ENCODE peak calls at places on chromosomes 13 and 19, in seven cellular contexts. C is brain microvascular endothelial cell, Y is endodermal cell, H is mammary epithelial cell, Z is AG04450, N is tibial artery, A is mucosa of descending colon. U is an unnamed sample.

GRCh38 chr19:33176670-33177416 is 17.3 kb upstream of the LRP3 start:
- DNase-seq in C (peak; percentile 99), Y (peak; percentile 99), H (peak; percentile 98), Z (peak; percentile 98), N (peak; percentile 97), A (peak; percentile 96), U (peak; percentile 95)

GRCh38 chr19:51803965-51804364 is 9.0 kb downstream of the FPR3 start:
- DNase-seq in C (no peak), Y (no peak), H (no peak), Z (no peak), N (no peak), A (no peak), U (no peak)

GRCh38 chr13:46492946-46493345 is 60.0 kb upstream of the LRCH1 start:
- DNase-seq in C (peak; percentile 31), Y (no peak), H (peak; percentile 16), Z (no peak), N (no peak), A (no peak), U (peak; percentile 7)

GRCh38 chr19:29560313-29561075 is 34.7 kb downstream of the VSTM2B start:
- DNase-seq in C (no peak), Y (no peak), H (no peak), Z (no peak), N (no peak), A (no peak), U (no peak)

GRCh38 chr13:73922728-73923393 is 211.3 kb downstream of the KLF12 start:
- DNase-seq in C (peak; percentile 21), Y (no peak), H (no peak), Z (no peak), N (no peak), A (no peak), U (no peak)

GRCh38 chr13:112892759-112893569 is 76.0 kb upstream of the MCF2L start:
- DNase-seq in C (no peak), Y (peak; percentile 81), H (no peak), Z (no peak), N (no peak), A (peak; percentile 68), U (no peak)

GRCh38 chr19:56671613-56671994 is at the start of gene ZNF835:
- DNase-seq in C (peak; percentile 40), Y (peak; percentile 53), H (no peak), Z (no peak), N (peak; percentile 88), A (peak; percentile 84), U (no peak)

GRCh38 chr19:10320602-10321416 is 5.0 kb upstream of the FDX2 start:
- DNase-seq in C (no peak), Y (no peak), H (no peak), Z (no peak), N (no peak), A (peak; percentile 41), U (no peak)

GRCh38 chr13:36072127-36072526 is 59.1 kb downstream of the DCLK1 start:
- DNase-seq in C (no peak), Y (no peak), H (no peak), Z (no peak), N (no peak), A (no peak), U (no peak)

GRCh38 chr13:110760611-110761010 is 47.1 kb downstream of the ING1 start:
- DNase-seq in C (no peak), Y (no peak), H (no peak), Z (no peak), N (no peak), A (no peak), U (no peak)

GRCh38 chr19:51993422-51993821 is 6.8 kb upstream of the ZNF350 start:
- DNase-seq in C (no peak), Y (no peak), H (no peak), Z (no peak), N (no peak), A (no peak), U (no peak)

GRCh38 chr19:16893686-16893990 is 4.8 kb downstream of the F2RL3 start:
- DNase-seq in C (no peak), Y (no peak), H (no peak), Z (no peak), N (no peak), A (no peak), U (no peak)

GRCh38 chr13:111047326-111047725 is 67.8 kb upstream of the ARHGEF7 start:
- DNase-seq in C (no peak), Y (no peak), H (no peak), Z (no peak), N (no peak), A (no peak), U (no peak)

GRCh38 chr13:114319441-114319871 is 5.2 kb downstream of the CHAMP1 start:
- DNase-seq in C (peak; percentile 53), Y (no peak), H (peak; percentile 47), Z (peak; percentile 85), N (no peak), A (no peak), U (no peak)

GRCh38 chr13:113848020-113848419 is 15.9 kb downstream of the GAS6 start:
- DNase-seq in C (no peak), Y (peak; percentile 34), H (no peak), Z (no peak), N (no peak), A (no peak), U (no peak)

GRCh38 chr19:52336976-52337375 is 933 bp downstream of the ZNF610 start:
- DNase-seq in C (no peak), Y (no peak), H (no peak), Z (no peak), N (no peak), A (no peak), U (no peak)

GRCh38 chr19:9917322-9917721 is 19.0 kb downstream of the OLFM2 start:
- DNase-seq in C (peak; percentile 66), Y (peak; percentile 88), H (peak; percentile 58), Z (no peak), N (no peak), A (no peak), U (no peak)

GRCh38 chr19:30168760-30169159 is 203.4 kb upstream of the ZNF536 start:
- DNase-seq in C (no peak), Y (no peak), H (no peak), Z (no peak), N (no peak), A (no peak), U (no peak)

GRCh38 chr13:104206450-104207044 is 1140.3 kb upstream of the SLC10A2 start:
- DNase-seq in C (no peak), Y (no peak), H (no peak), Z (no peak), N (no peak), A (no peak), U (no peak)

GRCh38 chr19:17681505-17682125 is 6.5 kb downstream of the UNC13A start:
- DNase-seq in C (peak; percentile 31), Y (peak; percentile 89), H (no peak), Z (peak; percentile 6), N (no peak), A (no peak), U (no peak)

GRCh38 chr13:45786293-45786920 is 65.1 kb downstream of the SIAH3 start:
- DNase-seq in C (no peak), Y (no peak), H (no peak), Z (no peak), N (no peak), A (no peak), U (no peak)

GRCh38 chr19:24048261-24048660 is 38.7 kb upstream of the ZNF254 start:
- DNase-seq in C (no peak), Y (peak; percentile 51), H (no peak), Z (no peak), N (no peak), A (no peak), U (no peak)

GRCh38 chr13:27979765-27980279 is 8.7 kb downstream of the URAD start:
- DNase-seq in C (no peak), Y (no peak), H (no peak), Z (no peak), N (no peak), A (no peak), U (no peak)

GRCh38 chr19:33772102-33772857 is 24.4 kb upstream of the KCTD15 start:
- DNase-seq in C (no peak), Y (no peak), H (no peak), Z (no peak), N (no peak), A (no peak), U (no peak)

GRCh38 chr19:31171936-31172335 is 177.3 kb downstream of the TSHZ3 start:
- DNase-seq in C (no peak), Y (no peak), H (no peak), Z (no peak), N (no peak), A (no peak), U (no peak)
- TF ChIP-seq CTCF in C (no peak), Y (no peak), H (no peak), Z (no peak), N (no peak), A (no peak), U (no peak)

DNA sequence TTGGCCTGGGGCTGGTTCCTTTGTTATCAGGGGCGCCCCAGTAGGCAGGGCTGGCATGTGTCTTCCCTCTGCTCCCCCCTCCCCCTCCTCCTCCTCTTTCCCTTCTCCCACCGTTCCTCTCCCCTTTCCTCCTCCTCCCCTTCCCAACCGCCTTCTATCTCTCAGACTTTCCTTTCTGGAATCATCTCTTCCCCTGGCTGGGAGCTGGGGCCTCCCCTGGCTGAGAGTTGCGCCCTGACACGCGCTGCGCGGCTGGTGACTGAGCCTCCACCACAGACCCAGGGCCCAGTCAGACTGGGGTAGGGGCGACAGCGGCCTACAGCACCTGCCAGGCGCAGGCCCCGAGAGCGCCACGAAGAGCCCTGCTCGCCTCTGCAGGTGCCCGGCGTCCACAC is 2.8 kb downstream of the PNMA8B start:
- DNase-seq in C (no peak), Y (peak; percentile 72), H (no peak), Z (no peak), N (no peak), A (no peak), U (no peak)
- H3K4me3 ChIP-seq in C (no peak overlapping the region), Y (no peak overlapping the region), H (no peak overlapping the region), Z (no peak overlapping the region), N (peak overlapping the region; percentile 57), A (no peak overlapping the region), U (no peak overlapping the region)

DNA sequence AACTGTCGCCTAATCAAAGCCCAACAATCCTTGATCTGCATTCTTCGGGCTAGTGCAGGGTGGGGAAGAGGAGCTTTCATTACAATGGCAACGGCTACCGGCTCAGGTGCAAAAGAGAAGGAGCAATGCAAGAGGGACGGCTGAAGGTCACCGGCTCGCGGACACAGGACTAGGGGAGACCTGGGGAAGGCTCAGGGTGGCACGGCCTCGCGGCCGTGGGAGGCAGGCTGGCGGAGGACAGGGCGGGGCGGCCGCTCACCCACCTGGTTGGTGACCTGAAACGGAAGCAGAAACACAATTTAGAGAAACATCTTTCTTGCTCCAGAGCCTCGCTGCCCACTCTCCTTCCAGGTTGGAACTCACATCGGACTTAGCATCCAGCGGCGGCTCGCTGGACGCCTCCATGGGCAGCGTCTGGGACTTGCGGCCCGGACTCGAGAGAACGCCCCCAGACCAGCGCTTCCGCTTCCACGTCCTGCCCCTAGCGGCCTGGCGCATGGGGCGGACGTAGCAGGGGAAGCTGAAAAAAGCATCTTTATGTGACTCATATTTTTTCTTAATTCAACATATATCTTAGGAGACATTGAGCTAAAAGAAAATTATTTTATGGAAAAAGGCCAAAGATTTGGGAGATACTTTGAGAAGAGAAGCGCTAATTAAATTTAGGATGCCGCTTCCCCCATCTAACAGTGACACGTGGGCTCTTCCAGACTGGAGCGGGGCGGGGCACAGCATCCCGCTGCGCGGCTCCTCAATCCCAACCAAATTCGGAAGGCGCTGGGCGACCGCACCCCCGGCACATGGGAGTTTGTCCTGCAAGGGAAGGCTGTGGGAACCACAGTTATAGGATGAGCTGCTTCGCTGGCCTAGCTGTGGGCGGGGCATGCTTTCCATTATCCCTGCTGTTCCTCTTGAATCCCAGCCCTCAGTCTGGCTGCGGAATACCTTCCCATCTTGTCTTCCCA is at the start of gene COMMD6:
- DNase-seq in C (peak; percentile 63), Y (peak; percentile 96), H (peak; percentile 86), Z (peak; percentile 96), N (peak; percentile 64), A (peak; percentile 85), U (peak; percentile 60)
- TF ChIP-seq CTCF in C (peak; percentile 42), Y (peak; percentile 45), H (no peak), Z (peak; percentile 58), N (peak; percentile 76), A (peak; percentile 52), U (no peak)

GRCh38 chr19:36136975-36137686 is 2.7 kb upstream of the CAPNS1 start:
- DNase-seq in C (peak; percentile 39), Y (no peak), H (peak; percentile 98), Z (no peak), N (peak; percentile 47), A (peak; percentile 73), U (no peak)
- H3K4me3 ChIP-seq in C (no peak overlapping the region), Y (no peak overlapping the region), H (no peak overlapping the region), Z (no peak overlapping the region), N (peak overlapping the region; percentile 6), A (no peak overlapping the region), U (no peak overlapping the region)

U was measured in GM12864.